ENCODE peak calls at places on chromosomes 12 and 14, in five cellular contexts. H is Jurkat, Clone E6-1; Z is endothelial cell of umbilical vein; C is HEK293T; M is stimulated activated CD8-positive, alpha-beta memory T cell treated with anti-CD3 and anti-CD28 coated beads, Interleukin-4, amount 100 ng/mL, for 4 hours. V is an unnamed sample.

GRCh38 chr12:59980491-59980890 is 384.7 kb downstream of the SLC16A7 start:
- DNase-seq in H (no peak), C (no peak), M (no peak), Z (no peak), V (no peak)

GRCh38 chr14:76577837-76578236 is 183.4 kb upstream of the VASH1 start:
- DNase-seq in Z (no peak), H (no peak), M (no peak), C (no peak), V (no peak)

GRCh38 chr14:68685419-68686211 is 107.3 kb downstream of the ZFP36L1 start:
- DNase-seq in M (peak), C (no peak), Z (no peak), H (no peak), V (no peak)

GRCh38 chr14:68359862-68360552 is 432.9 kb downstream of the ZFP36L1 start:
- DNase-seq in Z (no peak), M (no peak), C (peak), H (no peak), V (no peak)

GRCh38 chr14:101130861-101131260 is 227.3 kb upstream of the RTL1 start:
- DNase-seq in H (no peak), Z (no peak), M (no peak), C (no peak), V (no peak)

GRCh38 chr14:77203611-77204456 is 22.2 kb downstream of the TMEM63C start:
- DNase-seq in M (no peak), C (no peak), Z (no peak), H (no peak), V (no peak)

GRCh38 chr14:61460853-61461611 is 139.7 kb downstream of the PRKCH start:
- DNase-seq in M (no peak), Z (peak), H (peak), C (no peak), V (no peak)

GRCh38 chr12:82660541-82661325 is 26.0 kb upstream of the TMTC2 start:
- DNase-seq in Z (no peak), C (no peak), H (no peak), M (no peak), V (no peak)

GRCh38 chr14:22002860-22003284 is 329.3 kb upstream of the OR4E1 start:
- DNase-seq in M (peak), C (peak), Z (no peak), H (peak), V (peak)

GRCh38 chr14:23351681-23352505 is 794 bp downstream of the SLC22A17 start:
- DNase-seq in M (no peak), C (no peak), Z (no peak), H (no peak), V (no peak)

GRCh38 chr12:84856156-84856900 is 56.3 kb downstream of the SLC6A15 start:
- DNase-seq in M (no peak), H (no peak), Z (no peak), C (no peak), V (no peak)

GRCh38 chr12:3523728-3524127 is 32.7 kb downstream of the PRMT8 start:
- DNase-seq in Z (no peak), C (no peak), H (no peak), M (no peak), V (no peak)

GRCh38 chr12:115404761-115405470 is 720.9 kb upstream of the TBX3 start:
- DNase-seq in H (no peak), Z (peak), C (no peak), M (no peak), V (no peak)

GRCh38 chr12:107593713-107594381 is 91.8 kb upstream of the PWP1 start:
- DNase-seq in H (no peak), M (no peak), Z (no peak), C (peak), V (no peak)

GRCh38 chr12:105212431-105212830 is 23.5 kb downstream of the APPL2 start:
- DNase-seq in H (no peak), Z (no peak), C (no peak), M (no peak), V (no peak)

GRCh38 chr12:124947013-124947412 is 32.6 kb upstream of the UBC start:
- DNase-seq in H (no peak), Z (no peak), M (no peak), C (no peak), V (no peak)

GRCh38 chr12:104573-105081 is 38.1 kb downstream of the IQSEC3 start:
- DNase-seq in M (peak), H (peak), Z (no peak), C (peak), V (no peak)

GRCh38 chr12:119096429-119097202 is 82.1 kb upstream of the HSPB8 start:
- DNase-seq in C (no peak), H (no peak), Z (no peak), M (no peak), V (peak)